ENCODE peak calls at places on chromosome X, in four cellular contexts. E is aorta, U is stomach, Q is NCI-H748 treated with DMSO at 0.1 percent for 48 hours. X is an unnamed sample.

GRCh38 chrX:1521459-1521956 is 15.5 kb downstream of the P2RY8 start:
- DNase-seq in E (no peak), U (no peak), Q (no peak), X (no peak)

GRCh38 chrX:2220829-2221567 is 279.8 kb downstream of the DHRSX start:
- DNase-seq in E (no peak), U (no peak), Q (no peak), X (no peak)

GRCh38 chrX:3743821-3744439 is 30.5 kb upstream of the PRKX start:
- DNase-seq in E (no peak), U (no peak), Q (no peak), X (no peak)

GRCh38 chrX:95383778-95384177 is 1300.9 kb upstream of the DIAPH2 start:
- DNase-seq in E (no peak), U (no peak), Q (no peak), X (no peak)

GRCh38 chrX:123476636-123477219 is 256.1 kb downstream of the THOC2 start:
- DNase-seq in E (no peak), U (no peak), Q (no peak), X (no peak)

GRCh38 chrX:77442728-77443127 is 4.5 kb upstream of the FGF16 start:
- DNase-seq in E (no peak), U (no peak), Q (no peak), X (no peak)

GRCh38 chrX:154750301-154751120 is at the start of gene GAB3:
- DNase-seq in E (peak), U (peak), Q (peak), X (peak)

GRCh38 chrX:20284992-20285391 is 18.3 kb upstream of the RPS6KA3 start:
- DNase-seq in E (no peak), U (no peak), Q (no peak), X (no peak)

GRCh38 chrX:107677501-107677901 is 49.2 kb downstream of the PRPS1 start:
- DNase-seq in E (no peak), U (no peak), Q (no peak), X (no peak)